ENCODE peak calls at places on chromosome 21, in five cellular contexts. F, B, O, H and V are unnamed samples.
A peak's percentile ranks its signal among the peaks of the same experiment; 100 is the strongest.

GRCh38 chr21:31930001-31930400 is 57.2 kb downstream of the HUNK start:
- DNase-seq in H (no peak), F (no peak), O (no peak), B (no peak), V (no peak)

GRCh38 chr21:33642896-33643657 is 776 bp downstream of the ITSN1 start:
- DNase-seq in H (peak; percentile 58), F (peak; percentile 60), O (peak; percentile 50), B (no peak), V (peak; percentile 64)

GRCh38 chr21:33478858-33479678 is 706 bp downstream of the TMEM50B start:
- DNase-seq in O (peak; percentile 68), B (no peak), F (peak; percentile 69), H (peak; percentile 67), V (peak; percentile 71)

GRCh38 chr21:34878501-34878900 is 170.6 kb downstream of the RUNX1 start:
- DNase-seq in O (no peak), F (no peak), H (no peak), B (no peak), V (no peak)

GRCh38 chr21:35324372-35325220 is 275.5 kb upstream of the RUNX1 start:
- DNase-seq in B (no peak), F (no peak), H (no peak), O (no peak), V (no peak)

GRCh38 chr21:34743831-34744230 is 75.0 kb downstream of the CLIC6 start:
- DNase-seq in F (no peak), H (no peak), B (no peak), O (no peak), V (no peak)

GRCh38 chr21:43687566-43688395 is 28.4 kb downstream of the RRP1B start:
- DNase-seq in B (no peak), H (no peak), O (no peak), F (no peak), V (no peak)

GRCh38 chr21:21664871-21665270 is 666.7 kb downstream of the NCAM2 start:
- DNase-seq in O (no peak), B (no peak), F (no peak), H (no peak), V (no peak)

GRCh38 chr21:46554431-46555224 is 50.3 kb downstream of the S100B start:
- DNase-seq in F (no peak), O (no peak), H (peak; percentile 39), B (no peak), V (no peak)

GRCh38 chr21:31514598-31514997 is 144.9 kb upstream of the SOD1 start:
- DNase-seq in B (no peak), F (peak; percentile 50), O (no peak), H (peak; percentile 64), V (peak; percentile 66)

GRCh38 chr21:38850277-38850951 is 44.7 kb downstream of the ETS2 start:
- DNase-seq in O (no peak), H (no peak), B (no peak), F (no peak), V (no peak)

GRCh38 chr21:38849776-38850175 is 44.0 kb downstream of the ETS2 start:
- DNase-seq in F (no peak), H (no peak), B (no peak), O (no peak), V (no peak)

GRCh38 chr21:38852278-38852677 is 46.5 kb downstream of the ETS2 start:
- DNase-seq in B (no peak), O (no peak), F (no peak), H (no peak), V (no peak)

GRCh38 chr21:38852708-38853107 is 47.0 kb downstream of the ETS2 start:
- DNase-seq in H (no peak), O (no peak), F (no peak), B (no peak), V (no peak)

GRCh38 chr21:38853421-38853919 is 47.7 kb downstream of the ETS2 start:
- DNase-seq in O (no peak), H (peak; percentile 37), B (no peak), F (no peak), V (no peak)
- TF ChIP-seq CREB1 in O (no peak), H (no peak), B (no peak), F (no peak), V (no peak)

GRCh38 chr21:15122241-15122640 is 57.4 kb upstream of the NRIP1 start:
- DNase-seq in B (no peak), F (no peak), H (no peak), O (no peak), V (no peak)
- TF ChIP-seq CREB1 in B (no peak), F (no peak), H (no peak), O (no peak), V (no peak)

GRCh38 chr21:45261093-45261492 is 26.6 kb downstream of the POFUT2 start:
- DNase-seq in O (no peak), H (peak; percentile 24), F (no peak), B (no peak), V (no peak)
- TF ChIP-seq CREB1 in O (no peak), H (no peak), F (no peak), B (no peak), V (no peak)

GRCh38 chr21:36454079-36454478 is 25.8 kb downstream of the CLDN14 start:
- DNase-seq in O (no peak), H (no peak), B (no peak), F (no peak), V (no peak)
- TF ChIP-seq CREB1 in O (no peak), H (no peak), B (no peak), F (no peak), V (no peak)

DNA sequence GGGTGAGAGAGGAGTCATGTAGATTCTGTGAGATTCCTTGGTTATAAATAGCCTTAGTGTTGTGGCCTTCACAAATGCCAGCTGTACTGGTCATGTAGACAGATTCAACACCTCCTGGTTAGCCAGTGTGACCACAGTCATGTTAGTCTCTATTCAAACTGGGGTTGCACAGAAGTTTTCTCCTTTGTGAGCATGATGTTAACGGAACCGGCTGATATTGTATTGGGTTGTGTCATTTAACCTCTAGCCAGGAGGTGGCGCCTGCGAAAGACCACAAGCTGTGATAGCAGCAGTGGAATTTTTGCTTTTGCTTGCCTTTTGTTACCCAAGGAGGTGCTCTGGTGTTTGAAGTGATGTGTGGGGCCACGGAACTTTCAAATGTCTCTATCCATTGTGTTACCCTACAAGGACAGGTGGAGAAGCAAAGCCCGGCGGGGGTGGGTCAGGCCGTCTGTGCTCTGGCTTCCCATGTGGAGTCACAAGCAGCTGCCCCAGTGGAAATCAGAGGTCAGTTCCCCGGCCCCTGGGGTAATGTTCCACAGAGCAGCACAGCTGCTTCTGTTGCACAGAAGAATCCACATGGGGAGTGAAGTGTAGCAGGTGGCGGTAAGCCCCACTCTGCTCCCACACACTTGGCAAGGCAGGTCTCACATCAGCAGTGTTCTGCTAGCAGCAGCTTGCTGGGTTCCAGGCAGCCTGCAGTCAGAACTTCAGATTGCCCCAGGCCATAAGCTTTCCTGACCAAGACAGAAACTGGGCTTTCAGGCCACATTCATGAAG is 112.6 kb downstream of the ADAMTS1 start:
- DNase-seq in O (no peak), B (no peak), H (peak; percentile 80), F (peak; percentile 66), V (peak; percentile 85)
- TF ChIP-seq CREB1 in O (no peak), B (no peak), H (no peak), F (no peak), V (no peak)

GRCh38 chr21:41378849-41379248 is 17.0 kb downstream of the MX2 start:
- DNase-seq in O (no peak), H (no peak), B (no peak), F (no peak), V (no peak)
- TF ChIP-seq CREB1 in O (no peak), H (no peak), B (no peak), F (no peak), V (no peak)

DNA sequence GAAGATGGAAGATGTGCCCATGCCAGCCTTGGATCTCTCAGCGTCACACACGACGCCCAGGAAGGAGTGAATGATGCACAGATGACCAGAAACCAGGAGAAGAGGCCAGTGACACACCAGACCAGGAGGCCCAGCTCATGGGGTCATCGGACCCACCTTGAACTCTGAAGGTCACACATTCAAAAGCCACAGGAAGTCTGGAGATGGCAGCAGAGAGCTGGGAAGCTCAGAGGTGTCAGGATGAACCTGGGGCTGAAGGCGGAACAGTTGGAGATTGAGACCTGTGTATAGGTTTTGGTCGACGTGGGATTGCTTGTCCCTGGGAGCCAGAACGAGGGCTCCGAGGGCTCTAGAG is 43.6 kb downstream of the SLC19A1 start:
- DNase-seq in B (no peak), H (no peak), F (no peak), O (no peak), V (no peak)
- TF ChIP-seq CREB1 in B (no peak), H (no peak), F (no peak), O (no peak), V (no peak)

GRCh38 chr21:18369115-18369514 is 34.5 kb downstream of the TMPRSS15 start:
- DNase-seq in F (no peak), O (no peak), B (no peak), H (no peak), V (peak; percentile 54)

GRCh38 chr21:18370292-18370691 is 33.3 kb downstream of the TMPRSS15 start:
- DNase-seq in F (no peak), H (no peak), B (no peak), O (no peak), V (no peak)

GRCh38 chr21:18373631-18374030 is 30.0 kb downstream of the TMPRSS15 start:
- DNase-seq in O (no peak), B (no peak), H (no peak), F (no peak), V (no peak)

DNA sequence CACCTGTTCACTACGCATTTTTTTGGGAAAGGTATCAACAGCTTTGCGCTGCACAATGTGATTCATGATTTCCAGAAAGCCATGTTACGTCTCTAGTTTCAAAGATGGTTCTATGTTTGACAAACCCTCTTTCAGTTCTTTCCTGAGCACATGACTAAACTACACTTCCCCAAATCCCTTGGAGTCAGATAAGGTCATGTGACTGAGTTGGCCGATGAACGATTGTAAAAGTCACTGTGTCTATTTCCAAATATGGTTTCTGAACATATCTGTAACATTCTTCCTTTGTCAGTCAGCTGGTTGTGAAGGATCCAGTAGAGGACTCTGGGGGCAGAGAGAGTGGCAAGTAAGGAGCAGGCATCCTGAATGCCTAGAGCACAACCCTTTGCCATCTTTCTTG is 35.4 kb downstream of the TMPRSS15 start:
- DNase-seq in O (no peak), H (no peak), F (no peak), B (no peak), V (no peak)
- TF ChIP-seq CREB1 in O (no peak), H (no peak), F (no peak), B (no peak), V (no peak)